ENCODE peak calls at places on chromosomes 12 and 14, in eight cellular contexts. U is activated CD8-positive, alpha-beta memory T cell treated with anti-CD3 and anti-CD28 coated beads for 4 hours; K is HFFc6; D is anterior cingulate cortex; L is LNCaP clone FGC; M is effector CD4-positive, alpha-beta T cell; Q is iris pigment epithelial cell; P is lower lobe of right lung. H is an unnamed sample.

GRCh38 chr12:46717159-46717558 is 108.6 kb downstream of the SLC38A4 start:
- DNase-seq in K (no peak), M (no peak), D (no peak), L (no peak), P (no peak), U (no peak), Q (no peak), H (no peak)

GRCh38 chr12:53561590-53561953 is 54.3 kb upstream of the NPFF start:
- DNase-seq in Q (peak), U (no peak), L (peak), M (no peak), K (peak), D (no peak), P (no peak), H (no peak)

GRCh38 chr12:109939504-109939903 is 39.4 kb downstream of the TCHP start:
- DNase-seq in D (no peak), L (no peak), K (no peak), P (no peak), Q (no peak), U (no peak), M (no peak), H (no peak)

GRCh38 chr12:108635201-108635996 is 1.7 kb upstream of the SELPLG start:
- DNase-seq in P (no peak), M (peak), L (no peak), K (no peak), Q (peak), U (no peak), D (no peak), H (peak)

GRCh38 chr12:28631831-28632230 is 441.6 kb downstream of the CCDC91 start:
- DNase-seq in L (no peak), M (no peak), K (no peak), Q (peak), P (no peak), U (no peak), D (no peak), H (no peak)

GRCh38 chr14:96666088-96666487 is 131.1 kb upstream of the VRK1 start:
- DNase-seq in Q (no peak), L (no peak), D (no peak), K (no peak), U (no peak), M (no peak), P (no peak), H (no peak)

GRCh38 chr12:26940820-26941219 is 2.5 kb downstream of the FGFR1OP2 start:
- DNase-seq in M (peak), Q (peak), P (no peak), K (no peak), U (no peak), D (no peak), L (no peak), H (no peak)

GRCh38 chr12:123532021-123532420 is 1.5 kb downstream of the RILPL1 start:
- DNase-seq in M (no peak), L (no peak), K (no peak), D (no peak), U (no peak), Q (peak), P (no peak), H (peak)

GRCh38 chr12:55930771-55931316 is at the start of gene DGKA:
- DNase-seq in U (no peak), Q (peak), M (peak), D (no peak), L (no peak), K (peak), P (peak), H (no peak)

GRCh38 chr14:21894003-21894897 is 220.6 kb upstream of the OR4E1 start:
- DNase-seq in Q (peak), U (peak), P (no peak), M (peak), D (no peak), K (no peak), L (no peak), H (peak)

GRCh38 chr14:61103541-61104339 is 122.7 kb downstream of the SLC38A6 start:
- DNase-seq in Q (peak), L (no peak), U (no peak), P (no peak), K (peak), M (no peak), D (no peak), H (no peak)

GRCh38 chr12:106919910-106920544 is 35.7 kb upstream of the TMEM263 start:
- DNase-seq in U (no peak), D (no peak), P (no peak), M (peak), Q (peak), K (peak), L (peak), H (no peak)

GRCh38 chr12:130014485-130014807 is 110.6 kb upstream of the TMEM132D start:
- DNase-seq in P (no peak), L (no peak), Q (no peak), D (no peak), K (no peak), U (no peak), M (no peak), H (no peak)

H was measured in KG1.